ENCODE peak calls at places on chromosomes 3 and 15, in seven cellular contexts. A is GM12878, S is HepG2, W is HCT116, N is H1, Q is SK-N-SH, J is K562. E is an unnamed sample.

GRCh38 chr15:52021128-52021671 is 2.2 kb downstream of the MAPK6 start:
- DNase-seq in A (no peak), S (peak; percentile 74), W (peak; percentile 54), N (no peak), Q (peak; percentile 33), J (peak; percentile 61), E (peak; percentile 45)

GRCh38 chr3:58173670-58174472 is 36.9 kb downstream of the DNASE1L3 start:
- DNase-seq in A (no peak), S (peak; percentile 87), W (no peak), N (peak; percentile 81), Q (peak; percentile 63), J (peak; percentile 17), E (no peak)

GRCh38 chr3:120682095-120682681 is at the start of gene HGD:
- DNase-seq in A (no peak), S (peak; percentile 97), W (no peak), N (no peak), Q (no peak), J (no peak), E (no peak)

GRCh38 chr3:113783463-113783862 is 36.6 kb downstream of the ATP6V1A start:
- DNase-seq in A (no peak), S (no peak), W (no peak), N (no peak), Q (no peak), J (no peak), E (peak; percentile 1)

GRCh38 chr3:112437146-112438022 is 61.9 kb downstream of the BTLA start:
- DNase-seq in A (no peak), S (peak; percentile 9), W (peak; percentile 19), N (no peak), Q (no peak), J (no peak), E (no peak)

GRCh38 chr3:95333826-95334225 is 1271.0 kb downstream of the NSUN3 start:
- DNase-seq in A (no peak), S (no peak), W (no peak), N (no peak), Q (no peak), J (no peak), E (no peak)

GRCh38 chr15:80818996-80819395 is 39.8 kb downstream of the CEMIP start:
- DNase-seq in A (no peak), S (no peak), W (no peak), N (no peak), Q (no peak), J (no peak), E (no peak)

GRCh38 chr3:127395663-127396320 is 107.9 kb upstream of the PRR20G start:
- DNase-seq in A (no peak), S (no peak), W (no peak), N (no peak), Q (no peak), J (no peak), E (peak; percentile 29)

GRCh38 chr3:66014641-66015040 is 24.1 kb downstream of the MAGI1 start:
- DNase-seq in A (no peak), S (no peak), W (no peak), N (no peak), Q (no peak), J (no peak), E (no peak)

GRCh38 chr3:137765310-137766033 is 1.4 kb downstream of the SOX14 start:
- DNase-seq in A (no peak), S (no peak), W (no peak), N (peak; percentile 59), Q (peak; percentile 44), J (no peak), E (no peak)
- TF ChIP-seq JUND in A (no peak), S (no peak), W (no peak), N (no peak), Q (no peak), J (no peak), E (no peak)

GRCh38 chr3:48402281-48402732 is 27.6 kb downstream of the PLXNB1 start:
- DNase-seq in A (no peak), S (no peak), W (peak; percentile 46), N (peak; percentile 35), Q (peak; percentile 18), J (peak; percentile 37), E (no peak)
- TF ChIP-seq JUND in A (no peak), S (no peak), W (peak; percentile 70), N (no peak), Q (peak; percentile 87), J (peak; percentile 23), E (no peak)

GRCh38 chr3:181698263-181698944 is 13.3 kb upstream of the SOX2 start:
- DNase-seq in A (no peak), S (no peak), W (no peak), N (no peak), Q (peak; percentile 47), J (no peak), E (no peak)

GRCh38 chr3:181699171-181699903 is 12.4 kb upstream of the SOX2 start:
- DNase-seq in A (no peak), S (no peak), W (no peak), N (peak; percentile 60), Q (no peak), J (no peak), E (peak; percentile 70)

GRCh38 chr3:181696641-181697230 is 15.0 kb upstream of the SOX2 start:
- DNase-seq in A (no peak), S (no peak), W (no peak), N (no peak), Q (no peak), J (no peak), E (no peak)

GRCh38 chr3:181703701-181704420 is 7.9 kb upstream of the SOX2 start:
- DNase-seq in A (no peak), S (no peak), W (no peak), N (peak; percentile 79), Q (no peak), J (no peak), E (no peak)

DNA sequence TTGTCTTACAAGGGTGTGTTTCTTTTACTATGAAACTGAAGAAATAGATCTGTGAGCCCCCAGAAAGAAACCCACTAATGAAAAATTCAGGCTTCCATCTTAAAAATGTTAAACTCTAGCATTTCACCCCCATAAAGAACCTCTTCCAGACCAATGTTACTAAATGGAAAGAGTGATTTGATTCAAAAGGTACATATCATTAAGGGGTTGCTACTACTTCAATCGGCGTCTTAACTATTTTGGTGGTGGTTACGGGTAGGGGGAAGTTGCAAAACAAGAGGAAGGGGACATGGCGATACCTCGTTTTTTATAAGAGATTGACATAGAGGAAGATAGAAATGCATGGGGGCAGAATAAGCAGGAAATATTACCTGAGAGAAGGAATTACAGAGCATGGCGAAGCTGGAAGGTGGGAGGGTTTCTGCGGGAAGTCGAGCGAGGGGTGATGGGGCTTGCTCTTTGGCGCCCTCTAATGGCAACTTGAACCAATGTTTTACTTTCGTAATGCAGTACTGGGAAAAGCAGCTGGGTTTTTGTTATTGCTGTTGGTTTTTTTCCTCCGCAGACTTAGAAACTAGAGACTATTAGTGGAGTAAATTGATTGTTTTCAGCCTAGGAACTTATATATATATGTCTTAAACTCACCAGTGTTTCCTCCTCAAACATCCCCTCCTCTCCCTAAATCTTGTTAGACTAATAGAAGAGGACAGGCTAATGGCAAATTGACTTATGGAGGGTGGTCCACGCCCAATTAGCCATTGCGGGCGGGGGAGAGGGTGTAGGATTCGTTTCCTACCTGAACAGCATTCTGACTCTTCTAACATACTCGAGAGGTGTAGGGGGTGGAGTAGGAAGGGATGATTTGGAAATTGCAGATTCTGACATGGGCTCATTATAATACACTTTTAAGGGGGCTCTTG is 11.3 kb upstream of the SOX2 start:
- DNase-seq in A (peak; percentile 21), S (peak; percentile 44), W (peak; percentile 69), N (peak; percentile 83), Q (peak; percentile 87), J (peak; percentile 74), E (peak; percentile 92)
- TF ChIP-seq JUND in A (no peak), S (no peak), W (no peak), N (no peak), Q (no peak), J (no peak), E (no peak)

GRCh38 chr15:62208884-62209283 is 43.8 kb upstream of the C2CD4B start:
- DNase-seq in A (no peak), S (no peak), W (no peak), N (no peak), Q (no peak), J (no peak), E (no peak)
- TF ChIP-seq JUND in A (no peak), S (no peak), W (no peak), N (no peak), Q (no peak), J (no peak), E (no peak)

DNA sequence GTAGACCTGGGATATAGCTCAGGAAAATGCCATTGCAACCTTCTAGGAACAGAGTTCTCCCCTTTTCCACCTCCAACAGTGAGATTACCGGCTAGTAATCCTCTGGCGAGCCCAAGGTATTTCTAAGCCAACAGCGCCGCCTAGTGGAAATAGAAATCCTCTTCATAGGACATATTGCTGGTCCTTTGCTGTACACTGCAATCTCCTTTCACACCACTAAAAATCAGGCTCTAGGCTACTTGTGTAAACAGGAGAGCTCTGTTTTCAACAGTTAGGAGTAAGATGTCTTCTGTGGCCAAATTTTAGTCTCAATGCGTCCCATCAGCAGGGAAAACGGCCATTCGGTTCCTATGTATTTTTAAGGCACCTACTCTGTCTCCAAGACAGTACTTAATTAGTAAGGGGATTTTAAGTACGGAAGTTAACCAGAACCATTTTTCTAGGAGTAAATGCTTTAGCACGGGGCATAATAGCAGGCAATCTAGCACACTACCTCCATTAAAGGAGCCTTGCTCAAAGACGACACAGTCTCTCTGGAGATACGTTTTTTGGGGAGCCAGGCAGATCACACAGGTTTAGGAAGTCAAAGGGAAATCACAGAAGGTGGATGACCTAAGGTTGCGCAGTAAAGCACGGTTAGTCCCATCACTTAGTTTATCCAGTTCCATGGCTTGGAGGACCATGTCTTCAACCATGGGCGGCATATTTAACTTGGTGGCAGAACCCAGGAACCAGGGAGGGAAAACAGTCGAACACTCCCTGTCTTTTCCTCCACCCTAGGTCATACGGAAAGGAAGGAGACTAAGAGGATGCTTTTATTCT is 43.8 kb downstream of the NCEH1 start:
- DNase-seq in A (no peak), S (peak; percentile 82), W (peak; percentile 67), N (peak; percentile 89), Q (peak; percentile 62), J (peak; percentile 62), E (peak; percentile 78)
- TF ChIP-seq JUND in A (no peak), S (no peak), W (no peak), N (no peak), Q (no peak), J (no peak), E (no peak)

E was measured in T47D.